ENCODE peak calls at places on chromosomes 5 and 9, in five cellular contexts. U is Peyer's patch, Z is tibial artery, S is fibroblast of mammary gland, E is bronchial epithelial cell. H is an unnamed sample.
A peak's percentile ranks its signal among the peaks of the same experiment; 100 is the strongest.

GRCh38 chr5:52734557-52734956 is 53.2 kb upstream of the ITGA1 start:
- DNase-seq in Z (no peak), E (no peak), U (no peak), S (no peak), H (no peak)

GRCh38 chr5:57441557-57441956 is 41.1 kb downstream of the ACTBL2 start:
- DNase-seq in Z (no peak), U (no peak), E (peak; percentile 77), S (peak; percentile 99), H (peak; percentile 66)

GRCh38 chr5:84372066-84372700 is 12.5 kb downstream of the EDIL3 start:
- DNase-seq in S (peak; percentile 23), Z (no peak), U (no peak), E (no peak), H (no peak)

GRCh38 chr9:134224827-134225154 is 60.4 kb upstream of the RNU6ATAC start:
- DNase-seq in S (no peak), Z (no peak), U (no peak), E (no peak), H (no peak)

GRCh38 chr9:77421506-77422265 is 226.4 kb downstream of the GNA14 start:
- DNase-seq in U (no peak), E (no peak), S (no peak), Z (no peak), H (peak; percentile 27)

GRCh38 chr5:63960646-63961045 is 1.6 kb downstream of the HTR1A start:
- DNase-seq in U (no peak), E (no peak), Z (no peak), S (no peak), H (no peak)

GRCh38 chr9:137167752-137168574 is 1.9 kb downstream of the LRRC26 start:
- DNase-seq in Z (no peak), U (peak; percentile 84), E (no peak), S (no peak), H (no peak)

GRCh38 chr9:128419061-128419925 is 1.4 kb upstream of the CERCAM start:
- DNase-seq in S (peak; percentile 29), Z (no peak), U (no peak), E (no peak), H (no peak)

GRCh38 chr9:91071185-91071990 is 269.8 kb downstream of the SYK start:
- DNase-seq in U (no peak), Z (no peak), E (peak; percentile 91), S (peak; percentile 99), H (peak; percentile 95)

GRCh38 chr9:76610009-76610352 is 151.0 kb downstream of the GCNT1 start:
- DNase-seq in E (no peak), S (peak; percentile 86), Z (peak; percentile 89), U (peak; percentile 75), H (no peak)

GRCh38 chr9:88537743-88538055 is 2.7 kb downstream of the NXNL2 start:
- DNase-seq in Z (peak; percentile 93), U (no peak), S (peak; percentile 85), E (peak; percentile 2), H (peak; percentile 39)

GRCh38 chr5:88683506-88684135 is 199.4 kb downstream of the MEF2C start:
- DNase-seq in U (no peak), Z (no peak), E (no peak), S (no peak), H (no peak)

GRCh38 chr5:84623034-84623433 is 238.4 kb upstream of the EDIL3 start:
- DNase-seq in U (no peak), S (no peak), E (no peak), Z (no peak), H (no peak)

GRCh38 chr9:136180586-136180985 is 24.3 kb downstream of the LHX3 start:
- DNase-seq in E (no peak), S (no peak), Z (no peak), U (no peak), H (no peak)

GRCh38 chr9:805151-805550 is 36.3 kb upstream of the DMRT1 start:
- DNase-seq in E (peak; percentile 29), U (no peak), S (no peak), Z (no peak), H (peak; percentile 34)

GRCh38 chr5:73488806-73489205 is 9.4 kb upstream of the BTF3 start:
- DNase-seq in U (no peak), Z (no peak), E (peak; percentile 11), S (no peak), H (no peak)

GRCh38 chr5:134437340-134438267 is 25.9 kb upstream of the CDKN2AIPNL start:
- DNase-seq in E (peak; percentile 30), Z (no peak), S (peak; percentile 82), U (no peak), H (peak; percentile 14)

GRCh38 chr5:102115736-102116135 is 180.3 kb downstream of the SLCO4C1 start:
- DNase-seq in E (no peak), Z (no peak), U (no peak), S (no peak), H (no peak)

GRCh38 chr5:143128412-143129071 is 274.9 kb downstream of the NR3C1 start:
- DNase-seq in S (no peak), U (no peak), Z (no peak), E (no peak), H (no peak)
- H3K4me3 ChIP-seq in S (no peak overlapping the region), U (no peak overlapping the region), Z (no peak overlapping the region), E (no peak overlapping the region), H (no peak overlapping the region)

GRCh38 chr5:40846371-40846770 is 5.2 kb downstream of the CARD6 start:
- DNase-seq in E (no peak), S (no peak), Z (no peak), U (no peak), H (no peak)
- TF ChIP-seq CTCF in E (no peak), S (no peak), Z (no peak), U (no peak), H (no peak)

GRCh38 chr5:158943569-158943968 is 156.1 kb downstream of the EBF1 start:
- DNase-seq in E (no peak), S (peak; percentile 14), Z (no peak), U (no peak), H (no peak)
- H3K4me3 ChIP-seq in E (no peak overlapping the region), S (no peak overlapping the region), Z (no peak overlapping the region), U (no peak overlapping the region), H (no peak overlapping the region)

DNA sequence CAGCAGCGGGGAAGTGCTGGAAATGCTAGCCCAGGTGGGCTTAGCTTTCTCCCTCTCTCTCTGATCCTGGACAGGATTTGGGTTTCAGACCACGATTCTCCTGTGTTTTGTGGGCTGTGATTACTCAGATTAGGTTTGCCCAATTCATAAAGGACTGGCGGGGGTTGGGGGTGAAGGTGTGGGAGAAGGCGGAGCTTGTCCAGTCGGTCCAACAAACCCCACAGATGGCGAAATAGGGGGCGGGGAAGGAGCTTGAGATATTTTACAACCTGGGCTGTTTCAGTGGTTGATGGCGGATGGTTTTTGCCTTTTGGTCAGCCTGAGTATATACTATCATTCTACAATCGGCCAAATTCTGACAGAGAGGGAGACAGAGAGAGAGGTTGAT is 35.2 kb downstream of the PCDHAC2 start:
- DNase-seq in U (no peak), Z (no peak), S (no peak), E (peak; percentile 78), H (peak; percentile 48)
- TF ChIP-seq CTCF in U (no peak), Z (no peak), S (no peak), E (no peak), H (no peak)

DNA sequence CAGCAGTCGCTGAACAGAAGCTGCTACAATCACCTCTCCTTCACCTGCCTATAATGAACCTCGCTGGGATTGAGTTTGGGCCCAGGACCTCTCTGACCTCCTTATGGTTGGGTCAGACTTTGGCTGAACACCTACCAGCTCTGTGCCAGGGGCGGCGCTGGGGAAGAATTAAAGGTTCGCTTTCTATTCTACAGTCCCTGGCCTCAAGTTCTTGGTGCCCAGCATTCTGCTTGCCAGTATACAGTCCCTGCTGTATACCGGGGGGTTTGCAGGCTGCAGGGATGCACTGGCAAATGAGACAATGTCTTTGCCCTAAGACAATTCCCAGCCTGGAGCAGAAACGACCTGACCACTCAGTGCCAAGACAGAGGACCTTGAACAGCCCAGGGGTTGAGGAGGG is 930 bp upstream of the STRBP start:
- DNase-seq in S (no peak), Z (no peak), E (no peak), U (no peak), H (no peak)
- H3K4me3 ChIP-seq in S (no peak overlapping the region), Z (peak overlapping the region; percentile 98), E (peak overlapping the region; percentile 73), U (peak overlapping the region; percentile 77), H (peak overlapping the region; percentile 57)

GRCh38 chr9:26710008-26710407 is 182.6 kb downstream of the CAAP1 start:
- DNase-seq in S (no peak), Z (no peak), U (no peak), E (no peak), H (no peak)
- TF ChIP-seq CTCF in S (no peak), Z (no peak), U (no peak), E (no peak), H (no peak)

GRCh38 chr9:130938652-130939404 is at the start of gene FIBCD1:
- DNase-seq in S (peak; percentile 24), U (peak; percentile 70), Z (no peak), E (no peak), H (peak; percentile 52)

GRCh38 chr9:130938184-130938651 is 829 bp downstream of the FIBCD1 start:
- DNase-seq in S (no peak), U (no peak), E (no peak), Z (no peak), H (no peak)

GRCh38 chr9:130935660-130936271 is 3.3 kb downstream of the FIBCD1 start:
- DNase-seq in E (no peak), U (no peak), Z (no peak), S (peak; percentile 38), H (no peak)

GRCh38 chr9:130936285-130937117 is 2.5 kb downstream of the FIBCD1 start:
- DNase-seq in Z (peak; percentile 30), S (peak; percentile 36), U (no peak), E (peak; percentile 31), H (peak; percentile 49)

DNA sequence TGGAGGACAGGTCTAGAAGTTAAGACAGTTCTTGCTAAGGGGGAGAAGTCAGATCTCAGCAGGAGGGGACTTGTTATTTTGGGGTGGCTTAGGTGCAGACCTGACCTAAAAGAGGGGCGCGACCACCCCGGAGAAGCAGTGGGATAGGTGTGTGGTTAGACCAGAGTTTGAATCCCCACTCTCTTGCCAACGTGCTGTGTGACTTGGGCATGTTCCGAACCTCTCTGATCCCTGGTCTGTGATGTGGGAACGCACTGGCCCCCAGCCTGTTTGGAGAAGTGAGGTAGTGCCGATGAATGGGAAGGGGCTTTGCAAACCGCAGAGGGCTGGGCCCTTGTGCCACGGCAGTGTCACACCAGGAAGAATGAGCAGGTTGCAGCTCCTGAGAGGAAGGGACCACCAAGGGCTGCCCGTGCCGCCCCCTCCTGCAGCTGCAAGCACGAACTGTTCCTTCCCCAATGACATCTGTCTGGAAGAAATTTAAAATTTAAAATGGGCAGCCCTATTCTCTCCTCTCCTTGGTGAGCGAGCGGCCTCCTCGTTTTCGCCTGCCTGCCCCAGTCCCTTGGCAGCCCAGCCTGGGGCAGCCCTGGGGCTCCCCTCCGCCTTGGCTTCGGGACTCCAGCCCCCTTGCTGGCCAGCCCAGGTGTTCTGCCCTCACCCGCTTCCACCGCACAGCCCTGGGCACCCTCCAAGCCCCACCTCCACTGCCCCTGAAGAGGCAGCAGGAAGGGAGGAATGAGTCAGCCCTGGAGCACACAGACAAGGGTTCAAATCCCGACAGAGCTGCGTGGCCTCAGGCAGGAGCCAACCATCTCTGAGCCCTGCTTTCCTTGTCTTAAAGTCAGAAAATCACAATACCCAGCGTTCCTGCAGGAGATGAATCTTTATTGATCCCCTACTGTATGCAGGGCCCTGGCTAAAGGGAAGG is 1.6 kb downstream of the FIBCD1 start:
- DNase-seq in U (no peak), Z (no peak), E (no peak), S (no peak), H (no peak)
- H3K4me3 ChIP-seq in U (no peak overlapping the region), Z (no peak overlapping the region), E (no peak overlapping the region), S (no peak overlapping the region), H (no peak overlapping the region)

DNA sequence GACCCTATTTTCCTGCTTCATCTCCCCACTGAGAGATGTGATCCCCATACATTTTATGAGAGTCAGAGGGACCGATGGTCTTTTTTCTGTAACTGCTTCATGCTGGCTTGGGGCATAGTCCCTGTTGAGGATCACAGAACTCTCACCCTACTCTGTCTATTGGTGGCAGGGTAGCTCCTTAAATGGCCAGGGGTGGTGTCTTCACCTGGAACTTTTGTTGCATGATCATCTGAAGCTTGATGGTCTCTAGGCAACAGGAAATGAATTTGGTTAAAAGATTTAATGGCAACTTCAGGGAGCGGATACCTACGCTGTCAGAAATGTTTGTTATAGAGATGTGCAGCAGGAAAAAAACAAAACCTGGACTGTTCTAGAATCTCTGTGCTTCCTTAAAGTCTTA is 87.0 kb upstream of the GLIS3 start:
- DNase-seq in S (no peak), Z (no peak), U (no peak), E (peak; percentile 6), H (peak; percentile 13)
- TF ChIP-seq CTCF in S (no peak), Z (no peak), U (peak; percentile 41), E (no peak), H (no peak)

H was measured in epithelial cell of esophagus.